ENCODE peak calls at places on chromosomes 6 and 20, in eight cellular contexts. U, T, R, Y, J, C, O and N are unnamed samples.

GRCh38 chr6:151065027-151065815 is 174.5 kb upstream of the AKAP12 start:
- DNase-seq in J (no peak), R (no peak), O (no peak), Y (no peak), C (no peak), T (no peak), U (no peak), N (peak)

GRCh38 chr20:50510706-50511401 is 671 bp downstream of the PTPN1 start:
- DNase-seq in J (no peak), Y (no peak), C (peak), O (no peak), U (no peak), T (no peak), R (no peak), N (no peak)

GRCh38 chr6:127376685-127377084 is 33.3 kb upstream of the ECHDC1 start:
- DNase-seq in O (no peak), U (no peak), J (no peak), Y (no peak), R (no peak), T (no peak), C (no peak), N (no peak)

GRCh38 chr20:10936786-10937185 is 263.0 kb upstream of the JAG1 start:
- DNase-seq in U (no peak), T (no peak), J (no peak), Y (no peak), O (no peak), R (no peak), C (no peak), N (no peak)

GRCh38 chr6:10393544-10394225 is 21.2 kb downstream of the TFAP2A start:
- DNase-seq in O (no peak), Y (no peak), U (no peak), J (no peak), R (peak), C (no peak), T (no peak), N (no peak)

GRCh38 chr6:45174045-45174444 is 154.1 kb upstream of the RUNX2 start:
- DNase-seq in Y (no peak), R (no peak), U (no peak), T (no peak), C (no peak), O (no peak), J (no peak), N (no peak)

GRCh38 chr6:116447496-116448011 is 13.6 kb upstream of the CALHM6 start:
- DNase-seq in J (no peak), Y (no peak), T (no peak), O (no peak), R (no peak), C (no peak), U (no peak), N (peak)

GRCh38 chr6:35203152-35203670 is 10.5 kb upstream of the SCUBE3 start:
- DNase-seq in C (no peak), U (no peak), R (no peak), J (no peak), T (no peak), Y (no peak), O (no peak), N (no peak)

GRCh38 chr20:61911824-61912223 is 153.9 kb downstream of the TAF4 start:
- DNase-seq in U (no peak), J (no peak), O (no peak), R (no peak), T (no peak), C (no peak), Y (no peak), N (no peak)

GRCh38 chr20:4957939-4958362 is 43.4 kb downstream of the SLC23A2 start:
- DNase-seq in U (no peak), J (no peak), T (no peak), O (no peak), Y (no peak), C (peak), R (no peak), N (no peak)

GRCh38 chr6:63097222-63097621 is 114.0 kb upstream of the FKBP1C start:
- DNase-seq in T (no peak), J (no peak), R (no peak), U (no peak), C (no peak), Y (no peak), O (no peak), N (no peak)

GRCh38 chr6:70857387-70858077 is 99.3 kb downstream of the B3GAT2 start:
- DNase-seq in J (no peak), Y (no peak), O (no peak), R (no peak), T (no peak), U (no peak), C (no peak), N (no peak)

GRCh38 chr20:45970646-45971424 is 1.2 kb downstream of the ZNF335 start:
- DNase-seq in T (no peak), O (no peak), J (no peak), Y (no peak), R (no peak), C (no peak), U (no peak), N (no peak)

GRCh38 chr6:132872923-132873322 is 58.6 kb downstream of the RPS12 start:
- DNase-seq in O (no peak), J (no peak), T (no peak), Y (no peak), U (no peak), C (no peak), R (no peak), N (no peak)

GRCh38 chr6:111939902-111940301 is 66.7 kb upstream of the FYN start:
- DNase-seq in U (no peak), J (no peak), Y (no peak), C (no peak), R (no peak), T (no peak), O (no peak), N (no peak)

GRCh38 chr20:36313936-36314335 is 7.8 kb downstream of the DLGAP4 start:
- DNase-seq in C (no peak), R (no peak), U (no peak), Y (no peak), T (no peak), O (no peak), J (no peak), N (peak)

GRCh38 chr6:11370191-11371018 is 137.9 kb upstream of the NEDD9 start:
- DNase-seq in U (no peak), O (no peak), C (no peak), R (no peak), Y (no peak), T (no peak), J (no peak), N (no peak)

GRCh38 chr20:31693987-31694661 is 28.5 kb downstream of the BCL2L1 start:
- DNase-seq in J (peak), U (no peak), T (peak), Y (no peak), C (no peak), O (no peak), R (peak), N (no peak)

GRCh38 chr6:125584468-125584939 is 164.9 kb upstream of the HEY2 start:
- DNase-seq in O (no peak), C (no peak), R (no peak), J (peak), Y (peak), U (peak), T (no peak), N (peak)

GRCh38 chr6:21450628-21451027 is 142.9 kb upstream of the SOX4 start:
- DNase-seq in C (no peak), Y (no peak), R (no peak), U (no peak), O (no peak), T (no peak), J (no peak), N (no peak)